ENCODE peak calls at places on chromosomes 11 and 22, in five cellular contexts. K is neuronal stem cell, R is IMR-90, X is mesenchymal stem cell, G is trophoblast cell. P is an unnamed sample. For H3K79me1, the result is how much of the 10 kb centered on the place peaks cover.

GRCh38 chr22:31291716-31292644 is at the start of gene PIK3IP1:
- DNase-seq in G (peak), R (peak), K (peak), X (peak), P (peak)

GRCh38 chr22:37880668-37881440 is 25.2 kb upstream of the MICALL1 start:
- DNase-seq in G (no peak), R (peak), K (no peak), X (peak), P (no peak)

GRCh38 chr11:9219572-9219971 is 45.6 kb downstream of the DENND5A start:
- DNase-seq in G (peak), K (no peak), X (peak), R (peak), P (no peak)

GRCh38 chr11:46309669-46310288 is 32.3 kb downstream of the CREB3L1 start:
- DNase-seq in X (no peak), K (no peak), G (peak), R (no peak), P (no peak)

GRCh38 chr11:59918987-59919589 is 19.1 kb upstream of the OOSP1 start:
- DNase-seq in X (peak), G (peak), K (peak), R (peak), P (no peak)

GRCh38 chr11:12270215-12270797 is 107.1 kb upstream of the PARVA start:
- DNase-seq in X (no peak), G (no peak), K (no peak), R (no peak), P (no peak)

GRCh38 chr11:125165664-125166346 is 1.3 kb downstream of the PKNOX2 start:
- DNase-seq in K (no peak), G (no peak), R (peak), X (peak), P (no peak)

GRCh38 chr11:19740586-19740985 is 27.9 kb downstream of the NAV2 start:
- DNase-seq in R (no peak), X (no peak), G (no peak), K (no peak), P (no peak)

GRCh38 chr11:101096036-101096704 is 33.4 kb downstream of the PGR start:
- DNase-seq in G (no peak), X (no peak), R (no peak), K (no peak), P (no peak)

GRCh38 chr11:130727715-130728114 is 188.6 kb downstream of the SNX19 start:
- DNase-seq in G (no peak), R (no peak), X (no peak), K (no peak), P (no peak)

GRCh38 chr11:131037873-131038272 is 121.6 kb upstream of the SNX19 start:
- DNase-seq in X (no peak), R (no peak), G (no peak), K (no peak), P (no peak)

GRCh38 chr11:60500276-60500935 is 7.8 kb downstream of the MS4A12 start:
- DNase-seq in R (no peak), X (no peak), K (no peak), G (peak), P (no peak)

GRCh38 chr11:36333897-36334296 is 37.8 kb downstream of the PRR5L start:
- DNase-seq in K (no peak), X (peak), G (no peak), R (peak), P (peak)

GRCh38 chr11:1793091-1793490 is 29.4 kb upstream of the CTSD start:
- DNase-seq in R (no peak), X (no peak), K (no peak), G (no peak), P (no peak)

GRCh38 chr11:61507962-61508824 is at the start of gene LRRC10B:
- DNase-seq in R (no peak), X (no peak), K (peak), G (peak), P (peak)

GRCh38 chr11:36240178-36240577 is 49.0 kb downstream of the COMMD9 start:
- DNase-seq in G (no peak), X (no peak), R (peak), K (no peak), P (no peak)

GRCh38 chr22:47175151-47175760 is 412.8 kb downstream of the TBC1D22A start:
- DNase-seq in K (no peak), G (no peak), X (no peak), R (peak), P (peak)

GRCh38 chr22:32204211-32204855 is 540 bp downstream of the RFPL2 start:
- DNase-seq in R (no peak), G (peak), X (no peak), K (no peak), P (peak)

GRCh38 chr22:44389926-44390925 is 77.5 kb upstream of the SHISAL1 start:
- DNase-seq in G (no peak), K (no peak), X (no peak), R (no peak), P (no peak)

GRCh38 chr11:31711137-31711536 is 100.0 kb downstream of the PAX6 start:
- DNase-seq in G (no peak), R (no peak), X (no peak), K (no peak), P (no peak)

GRCh38 chr11:1481861-1482441 is 4.6 kb downstream of the MOB2 start:
- DNase-seq in X (no peak), G (no peak), R (no peak), K (no peak), P (no peak)

GRCh38 chr11:65987336-65987735 is 14.6 kb downstream of the EIF1AD start:
- DNase-seq in R (no peak), X (no peak), K (no peak), G (no peak), P (no peak)

GRCh38 chr22:37669586-37669985 is 5.8 kb upstream of the LGALS1 start:
- DNase-seq in X (peak), R (peak), G (peak), K (no peak), P (no peak)

GRCh38 chr11:63680842-63681207 is 475 bp upstream of the RTN3 start:
- DNase-seq in R (no peak), K (no peak), G (no peak), X (no peak), P (no peak)

DNA sequence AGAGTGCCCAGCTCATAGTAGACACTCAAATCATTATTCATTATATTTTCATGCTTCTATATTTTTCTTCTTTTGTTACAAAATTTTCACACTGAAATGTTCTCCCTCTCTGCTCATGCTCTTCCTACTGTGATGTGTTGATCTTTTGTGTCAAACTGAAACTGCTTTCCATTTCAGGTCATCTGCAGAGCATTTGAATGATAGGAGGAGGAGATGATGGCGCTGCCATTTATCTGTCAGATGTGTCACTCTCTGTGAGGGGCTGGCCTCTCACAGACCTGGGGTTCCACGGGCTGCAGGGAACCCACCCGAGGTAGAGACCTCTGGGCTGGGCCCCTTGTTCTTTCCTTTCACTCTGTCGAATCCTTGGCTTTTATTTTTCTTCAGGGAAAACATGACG is 41.1 kb downstream of the OR10A6 start:
- DNase-seq in X (no peak), K (no peak), R (no peak), G (no peak), P (no peak)
- H3K79me1 ChIP-seq in X (under half), K (under half), R (under half), G (under half), P (under half)

DNA sequence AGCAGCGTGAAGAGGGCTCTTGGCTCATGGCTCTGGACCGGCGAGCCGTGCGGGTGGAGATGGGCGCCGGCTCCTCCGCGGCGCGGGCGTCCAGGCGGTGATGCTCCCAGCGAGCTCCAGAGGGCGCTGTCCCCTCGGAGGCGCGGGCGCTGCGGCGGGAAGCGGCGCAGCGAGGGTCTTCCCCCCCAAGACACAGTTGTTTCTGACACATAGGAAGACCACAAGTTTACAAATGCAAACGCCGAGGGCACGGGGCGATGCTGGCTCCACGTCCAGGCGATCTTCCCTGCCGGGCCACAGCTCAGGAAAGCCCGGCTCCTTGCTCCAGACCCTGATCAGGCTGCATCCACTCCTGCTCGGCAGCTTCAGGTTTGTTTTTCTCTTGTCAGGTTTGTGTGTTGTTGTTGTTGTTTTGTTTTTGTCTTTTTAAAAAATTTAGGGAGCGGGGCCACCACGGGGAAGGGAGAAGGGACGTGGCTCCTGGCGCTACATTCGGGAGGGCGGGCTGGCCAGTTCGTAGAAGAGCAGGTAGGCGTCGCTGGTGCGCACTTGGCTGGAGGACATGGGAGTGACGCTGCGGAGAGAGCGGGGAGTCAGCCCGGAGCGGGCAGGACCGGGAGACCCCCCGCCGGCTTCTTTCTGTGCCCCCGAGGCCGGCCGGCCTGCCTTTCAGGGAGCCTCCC is 10.0 kb upstream of the MFRP start:
- DNase-seq in X (peak), R (peak), K (peak), G (peak), P (peak)
- H2BK120ac ChIP-seq in X (no peak), R (peak), K (no peak), G (no peak), P (no peak)

DNA sequence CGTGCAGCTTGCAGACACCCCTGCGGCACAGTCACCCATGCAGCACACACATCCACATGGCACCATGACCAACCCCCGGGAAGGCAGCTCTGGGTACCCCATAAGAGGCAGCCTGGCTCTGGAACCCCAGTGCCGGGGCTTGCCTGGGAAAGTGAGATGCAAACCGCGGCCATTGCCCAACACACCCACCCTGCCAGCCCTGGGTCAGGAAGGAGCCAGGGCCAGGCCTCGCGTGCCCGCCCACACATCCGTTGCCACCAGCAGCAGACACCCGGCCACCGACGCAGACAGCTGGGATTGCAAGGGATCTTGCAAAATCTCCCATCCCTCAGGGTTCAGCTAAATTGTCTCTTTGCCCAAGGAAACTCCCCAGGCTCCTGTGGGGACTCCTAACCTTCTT is 9.9 kb downstream of the CASTOR1 start:
- DNase-seq in X (no peak), G (peak), R (no peak), K (no peak), P (no peak)
- H2BK5ac ChIP-seq in X (no peak), G (no peak), R (no peak), K (peak), P (no peak)

GRCh38 chr11:3047637-3048036 is 9.6 kb downstream of the CARS1 start:
- DNase-seq in X (no peak), K (no peak), R (no peak), G (no peak), P (no peak)

GRCh38 chr11:3044915-3045314 is 12.3 kb downstream of the CARS1 start:
- DNase-seq in G (no peak), K (no peak), X (no peak), R (no peak), P (no peak)

GRCh38 chr11:3046190-3046589 is 11.0 kb downstream of the CARS1 start:
- DNase-seq in K (no peak), R (no peak), G (no peak), X (no peak), P (peak)

GRCh38 chr11:3044004-3044403 is 13.2 kb downstream of the CARS1 start:
- DNase-seq in G (no peak), X (peak), R (peak), K (no peak), P (no peak)

GRCh38 chr11:3046641-3047040 is 10.6 kb downstream of the CARS1 start:
- DNase-seq in K (no peak), X (no peak), G (no peak), R (no peak), P (no peak)
- H3K79me1 ChIP-seq in K (under half), X (under half), G (under half), R (under half), P (under half)

DNA sequence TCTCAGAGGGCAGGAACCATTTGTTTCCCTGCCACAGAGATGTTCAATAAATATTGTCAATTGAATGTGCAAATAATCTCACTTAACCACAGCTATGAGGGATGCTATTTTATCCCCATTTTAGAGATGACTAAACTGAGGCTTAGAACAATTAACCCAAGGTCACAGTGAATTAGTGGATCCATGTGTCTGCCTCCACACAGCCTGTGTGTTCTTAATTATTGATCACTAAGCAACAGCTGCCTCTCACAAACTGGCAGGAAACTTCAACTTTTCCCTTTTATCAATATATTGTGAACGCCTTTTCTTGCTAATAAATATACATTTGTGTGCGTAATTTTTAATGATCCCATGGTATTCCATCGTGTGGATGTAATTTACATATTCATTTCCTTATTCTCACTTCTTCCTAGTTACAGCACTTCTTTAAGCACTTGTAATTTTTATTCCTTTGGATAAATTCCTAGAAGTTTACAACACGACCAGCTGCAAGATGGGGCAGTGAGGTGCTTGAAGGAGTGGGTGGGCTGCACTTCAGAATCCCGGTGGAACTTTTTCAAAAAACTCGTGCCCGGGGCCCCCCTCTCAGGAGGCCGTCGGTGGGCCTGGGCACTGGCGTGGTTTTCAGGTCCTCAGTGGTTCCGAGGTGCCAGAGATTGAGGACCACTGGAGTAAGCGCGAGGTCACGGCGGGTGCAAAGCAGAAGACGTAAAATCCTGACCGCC is 915 bp upstream of the SREBF2 start:
- DNase-seq in X (no peak), R (peak), K (peak), G (peak), P (no peak)
- H2BK120ac ChIP-seq in X (peak), R (peak), K (peak), G (peak), P (peak)

DNA sequence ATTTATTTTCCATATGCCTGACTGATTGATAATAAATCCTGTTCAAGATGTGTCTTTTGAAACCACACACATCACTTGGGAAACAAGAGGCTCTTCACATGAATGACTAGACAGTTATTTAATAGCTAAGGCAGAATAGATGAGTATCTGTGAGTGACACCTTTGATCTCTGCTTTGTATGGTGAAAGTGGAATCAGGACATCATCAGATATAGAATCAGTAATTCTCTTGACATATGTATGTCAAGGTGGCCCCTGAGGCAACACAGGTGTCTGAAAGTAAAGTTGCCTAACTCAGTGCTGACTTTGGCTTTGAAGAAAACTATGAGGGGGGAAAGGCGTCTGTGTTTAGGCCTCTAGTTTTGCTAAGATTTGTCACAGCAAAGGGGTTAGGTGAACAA is 11.5 kb upstream of the CASP4 start:
- DNase-seq in G (peak), X (no peak), R (no peak), K (no peak), P (no peak)
- H2BK5ac ChIP-seq in G (no peak), X (no peak), R (no peak), K (no peak), P (no peak)